ENCODE peak calls at places on chromosomes 2 and 18, in ten cellular contexts. F is cardiac muscle cell; P is K562; I is AG04450; R is CD8-positive, alpha-beta T cell; E is neural progenitor cell; S is thoracic aorta; D is heart left ventricle; X is upper lobe of right lung; O is A549. T is an unnamed sample.

GRCh38 chr2:237946423-237946822 is 20.4 kb upstream of the UBE2F start:
- DNase-seq in F (no peak), P (no peak), I (no peak), R (no peak), E (no peak), S (no peak), D (no peak), X (no peak), O (no peak), T (no peak)

GRCh38 chr2:23529659-23530058 is 144.7 kb downstream of the KLHL29 start:
- DNase-seq in F (no peak), P (no peak), I (no peak), R (no peak), E (no peak), S (no peak), D (no peak), X (no peak), O (no peak), T (no peak)

GRCh38 chr2:36780231-36780808 is 83.8 kb downstream of the VIT start:
- DNase-seq in F (peak), P (peak), I (peak), R (no peak), E (peak), S (no peak), D (no peak), X (no peak), O (peak), T (no peak)

GRCh38 chr18:42024131-42024530 is 69.1 kb downstream of the PIK3C3 start:
- DNase-seq in F (no peak), P (no peak), I (no peak), R (no peak), E (no peak), S (no peak), D (no peak), X (no peak), O (no peak), T (no peak)

GRCh38 chr2:71880846-71881610 is 266.6 kb downstream of the CYP26B1 start:
- DNase-seq in F (peak), P (peak), I (no peak), R (no peak), E (no peak), S (peak), D (peak), X (no peak), O (peak), T (peak)

GRCh38 chr2:187302146-187302545 is 145.9 kb downstream of the CALCRL start:
- DNase-seq in F (peak), P (no peak), I (no peak), R (no peak), E (no peak), S (no peak), D (no peak), X (no peak), O (no peak), T (no peak)

GRCh38 chr2:128260239-128261138 is 58.2 kb downstream of the HS6ST1 start:
- DNase-seq in F (peak), P (no peak), I (no peak), R (no peak), E (peak), S (peak), D (no peak), X (peak), O (peak), T (peak)

GRCh38 chr2:158949300-158949699 is 19.1 kb upstream of the TANC1 start:
- DNase-seq in F (no peak), P (no peak), I (no peak), R (no peak), E (no peak), S (no peak), D (no peak), X (no peak), O (no peak), T (no peak)

GRCh38 chr2:1847846-1848598 is 103.7 kb upstream of the PXDN start:
- DNase-seq in F (no peak), P (no peak), I (no peak), R (no peak), E (peak), S (no peak), D (no peak), X (peak), O (no peak), T (no peak)

GRCh38 chr2:46363535-46364170 is 66.4 kb downstream of the EPAS1 start:
- DNase-seq in F (peak), P (no peak), I (peak), R (no peak), E (no peak), S (no peak), D (no peak), X (no peak), O (no peak), T (no peak)

GRCh38 chr2:223641062-223641461 is 38.9 kb upstream of the SCG2 start:
- DNase-seq in F (no peak), P (peak), I (peak), R (no peak), E (no peak), S (no peak), D (no peak), X (no peak), O (no peak), T (no peak)

GRCh38 chr2:18987592-18988073 is 370.8 kb downstream of the OSR1 start:
- DNase-seq in F (peak), P (no peak), I (peak), R (no peak), E (no peak), S (peak), D (peak), X (no peak), O (peak), T (peak)

GRCh38 chr18:46728219-46728930 is 28.5 kb downstream of the ST8SIA5 start:
- DNase-seq in F (no peak), P (no peak), I (no peak), R (no peak), E (no peak), S (no peak), D (no peak), X (no peak), O (no peak), T (no peak)

GRCh38 chr2:65710779-65711295 is 278.4 kb upstream of the SPRED2 start:
- DNase-seq in F (peak), P (no peak), I (no peak), R (no peak), E (peak), S (no peak), D (no peak), X (no peak), O (peak), T (no peak)

GRCh38 chr2:173656086-173656485 is 301.4 kb downstream of the CDCA7 start:
- DNase-seq in F (peak), P (no peak), I (no peak), R (no peak), E (no peak), S (no peak), D (no peak), X (no peak), O (no peak), T (no peak)

GRCh38 chr2:222052934-222053367 is 245.8 kb downstream of the PAX3 start:
- DNase-seq in F (no peak), P (no peak), I (no peak), R (no peak), E (peak), S (no peak), D (no peak), X (no peak), O (peak), T (no peak)

GRCh38 chr2:58428553-58429284 is 187.6 kb upstream of the FANCL start:
- DNase-seq in F (peak), P (no peak), I (no peak), R (no peak), E (peak), S (no peak), D (no peak), X (no peak), O (peak), T (no peak)

GRCh38 chr2:159174759-159175158 is 111.7 kb downstream of the WDSUB1 start:
- DNase-seq in F (no peak), P (no peak), I (no peak), R (no peak), E (no peak), S (no peak), D (no peak), X (no peak), O (no peak), T (no peak)

GRCh38 chr2:14072338-14072737 is 560.2 kb upstream of the LRATD1 start:
- DNase-seq in F (no peak), P (no peak), I (no peak), R (no peak), E (no peak), S (no peak), D (no peak), X (no peak), O (no peak), T (no peak)

GRCh38 chr2:30421551-30422436 is 25.3 kb upstream of the LCLAT1 start:
- DNase-seq in F (peak), P (no peak), I (no peak), R (no peak), E (peak), S (no peak), D (no peak), X (no peak), O (no peak), T (no peak)

GRCh38 chr2:74390601-74391000 is 10.5 kb upstream of the DCTN1 start:
- DNase-seq in F (no peak), P (no peak), I (no peak), R (no peak), E (peak), S (no peak), D (no peak), X (no peak), O (no peak), T (no peak)

GRCh38 chr2:207475546-207475945 is 54.2 kb upstream of the CREB1 start:
- DNase-seq in F (no peak), P (no peak), I (no peak), R (no peak), E (no peak), S (no peak), D (no peak), X (no peak), O (no peak), T (no peak)

GRCh38 chr2:29627366-29627765 is 294.0 kb downstream of the ALK start:
- DNase-seq in F (peak), P (no peak), I (peak), R (no peak), E (no peak), S (no peak), D (no peak), X (no peak), O (peak), T (no peak)

GRCh38 chr18:24115628-24116027 is 23.2 kb upstream of the CABYR start:
- DNase-seq in F (no peak), P (no peak), I (no peak), R (no peak), E (no peak), S (no peak), D (no peak), X (no peak), O (no peak), T (no peak)

GRCh38 chr2:119085613-119086012 is 72.9 kb downstream of the C1QL2 start:
- DNase-seq in F (no peak), P (no peak), I (no peak), R (no peak), E (no peak), S (no peak), D (no peak), X (no peak), O (no peak), T (no peak)

GRCh38 chr2:124289060-124289459 is 264.0 kb downstream of the CNTNAP5 start:
- DNase-seq in F (no peak), P (no peak), I (no peak), R (no peak), E (no peak), S (no peak), D (no peak), X (no peak), O (no peak), T (no peak)

GRCh38 chr2:108278631-108279030 is 10.1 kb upstream of the SULT1C2 start:
- DNase-seq in F (peak), P (no peak), I (no peak), R (no peak), E (no peak), S (no peak), D (no peak), X (no peak), O (no peak), T (no peak)

GRCh38 chr2:30645081-30645744 is 162.0 kb downstream of the CAPN13 start:
- DNase-seq in F (no peak), P (no peak), I (no peak), R (no peak), E (no peak), S (no peak), D (no peak), X (no peak), O (no peak), T (no peak)

GRCh38 chr18:10131036-10131774 is 217.4 kb downstream of the VAPA start:
- DNase-seq in F (peak), P (no peak), I (no peak), R (no peak), E (peak), S (no peak), D (no peak), X (no peak), O (no peak), T (no peak)

GRCh38 chr2:37387143-37387835 is 42.9 kb downstream of the QPCT start:
- DNase-seq in F (peak), P (no peak), I (no peak), R (no peak), E (no peak), S (no peak), D (no peak), X (no peak), O (no peak), T (no peak)

GRCh38 chr18:49486959-49487710 is at the start of gene C18orf32:
- DNase-seq in F (peak), P (peak), I (peak), R (peak), E (peak), S (peak), D (peak), X (peak), O (peak), T (peak)

GRCh38 chr2:68390600-68390999 is 25.5 kb downstream of the PLEK start:
- DNase-seq in F (no peak), P (no peak), I (no peak), R (no peak), E (no peak), S (no peak), D (no peak), X (no peak), O (no peak), T (no peak)

GRCh38 chr18:45212186-45213039 is 402.9 kb upstream of the SLC14A2 start:
- DNase-seq in F (peak), P (peak), I (peak), R (peak), E (peak), S (peak), D (peak), X (peak), O (peak), T (no peak)

GRCh38 chr18:79684283-79684631 is 4.7 kb downstream of the CTDP1 start:
- DNase-seq in F (no peak), P (no peak), I (no peak), R (peak), E (no peak), S (no peak), D (no peak), X (no peak), O (no peak), T (no peak)

GRCh38 chr2:27442282-27442980 is at the start of gene KRTCAP3:
- DNase-seq in F (no peak), P (peak), I (no peak), R (peak), E (peak), S (no peak), D (no peak), X (peak), O (no peak), T (no peak)
- TF ChIP-seq CTCF in F (no peak), P (no peak), I (no peak), R (no peak), E (peak), S (no peak), D (no peak), X (no peak), O (no peak), T (no peak)

DNA sequence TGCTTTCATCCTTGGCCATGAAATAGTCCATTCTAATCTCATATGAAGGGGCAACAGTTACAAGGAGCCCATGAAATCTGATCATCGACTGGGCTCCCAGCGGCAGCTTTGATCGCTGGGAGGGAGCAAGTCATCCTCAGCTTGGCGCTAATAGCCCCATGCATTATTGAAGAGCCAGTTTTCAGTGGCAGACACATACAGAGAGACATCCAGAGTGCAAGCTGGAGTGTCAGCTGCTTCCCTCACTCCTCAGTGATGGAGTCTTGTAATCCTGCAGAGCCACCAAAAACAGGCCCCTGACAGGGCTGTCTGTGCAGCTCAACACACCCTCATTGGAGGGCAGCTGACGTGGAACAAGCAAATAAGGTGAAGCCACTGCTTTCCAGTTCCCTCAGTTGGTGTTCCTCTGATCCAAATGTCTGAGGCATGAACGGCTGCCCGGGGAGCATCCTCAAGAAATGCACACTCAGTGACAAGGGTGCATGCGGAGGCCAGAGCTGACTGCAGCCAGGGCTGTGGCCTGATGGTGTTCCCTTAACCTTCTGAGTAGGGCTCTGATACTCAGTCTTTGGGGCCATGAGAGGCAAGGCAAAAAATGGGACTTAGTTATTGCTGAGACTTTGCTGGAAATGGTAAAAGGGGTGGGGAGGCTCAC is 97.3 kb downstream of the RHOB start:
- DNase-seq in F (no peak), P (no peak), I (no peak), R (no peak), E (no peak), S (no peak), D (no peak), X (peak), O (no peak), T (no peak)
- H3K4me3 ChIP-seq in F (no peak), P (no peak), I (no peak), R (no peak), E (no peak), S (no peak), D (no peak), X (no peak), O (no peak), T (no peak)

DNA sequence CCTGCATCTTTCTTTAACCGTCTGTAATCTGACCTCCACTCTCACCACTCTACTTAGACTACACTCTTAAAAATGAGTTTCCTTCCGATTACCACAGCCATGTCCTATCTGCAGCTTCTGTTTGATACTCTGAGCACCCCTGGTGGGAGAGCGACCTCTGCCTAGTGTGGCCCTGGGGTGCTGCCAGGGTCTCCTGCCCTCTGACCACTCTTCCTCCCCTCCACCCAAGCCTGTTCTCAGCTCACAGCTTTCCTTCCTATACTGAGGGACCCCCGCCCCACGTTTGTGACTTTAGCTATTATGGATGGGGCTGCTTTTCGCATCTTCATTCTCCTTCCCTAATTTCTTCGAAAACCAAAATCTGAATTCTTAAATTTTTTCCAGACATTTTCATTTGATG is 132.7 kb downstream of the KCTD1 start:
- DNase-seq in F (no peak), P (no peak), I (no peak), R (no peak), E (no peak), S (no peak), D (no peak), X (no peak), O (no peak), T (no peak)
- H3K27ac ChIP-seq in F (no peak), P (no peak), I (no peak), R (no peak), E (no peak), S (no peak), D (no peak), X (no peak), O (no peak), T (no peak)

GRCh38 chr2:16321872-16322271 is 343.8 kb downstream of the CYRIA start:
- DNase-seq in F (no peak), P (no peak), I (no peak), R (no peak), E (peak), S (no peak), D (no peak), X (no peak), O (no peak), T (no peak)
- TF ChIP-seq CTCF in F (no peak), P (no peak), I (no peak), R (no peak), E (peak), S (no peak), D (no peak), X (no peak), O (no peak), T (no peak)

T was measured in ascending aorta.